ENCODE peak calls at places on chromosomes 3 and 15, in ten cellular contexts. F is right cardiac atrium; B is GM13976; I is AG09319; R is NCI-H510A; U is lower lobe of right lung; H is non-pigmented ciliary epithelial cell; O is T-helper 2 cell; D is WTC11; S is activated CD4-positive, alpha-beta T cell treated with anti-CD3 and anti-CD28 coated beads, Interleukin-2, amount 10 ng/mL, durations not matched to agents 7 days and 5 days. J is an unnamed sample.
A peak's percentile ranks its signal among the peaks of the same experiment; 100 is the strongest.

GRCh38 chr3:14077310-14077709 is 47.4 kb downstream of the CHCHD4 start:
- DNase-seq in F (no peak), B (no peak), I (no peak), R (no peak), U (no peak), H (no peak), O (no peak), D (no peak), S (no peak), J (no peak)

GRCh38 chr3:85790445-85791030 is 831.7 kb downstream of the CADM2 start:
- DNase-seq in F (no peak), B (no peak), I (no peak), R (no peak), U (no peak), H (no peak), O (no peak), D (no peak), S (no peak), J (no peak)

GRCh38 chr15:101167791-101168462 is 83.9 kb downstream of the CHSY1 start:
- DNase-seq in F (peak; percentile 91), B (no peak), I (no peak), R (no peak), U (peak; percentile 73), H (peak; percentile 74), O (no peak), D (no peak), S (peak; percentile 84), J (no peak)

GRCh38 chr15:39171944-39172368 is 408.9 kb upstream of the THBS1 start:
- DNase-seq in F (no peak), B (no peak), I (peak; percentile 93), R (peak; percentile 76), U (peak; percentile 52), H (peak; percentile 95), O (no peak), D (peak; percentile 63), S (no peak), J (peak; percentile 94)

GRCh38 chr3:156577731-156578130 is 22.8 kb upstream of the SSR3 start:
- DNase-seq in F (no peak), B (no peak), I (no peak), R (no peak), U (no peak), H (no peak), O (no peak), D (no peak), S (no peak), J (no peak)

GRCh38 chr3:184004483-184004882 is 13.2 kb downstream of the ABCC5 start:
- DNase-seq in F (no peak), B (no peak), I (no peak), R (no peak), U (no peak), H (no peak), O (no peak), D (no peak), S (no peak), J (no peak)

GRCh38 chr3:187022403-187023029 is 92.2 kb downstream of the ST6GAL1 start:
- DNase-seq in F (no peak), B (no peak), I (no peak), R (no peak), U (no peak), H (no peak), O (no peak), D (no peak), S (no peak), J (no peak)

GRCh38 chr15:77057650-77058049 is 13.3 kb downstream of the TSPAN3 start:
- DNase-seq in F (no peak), B (no peak), I (no peak), R (no peak), U (no peak), H (no peak), O (no peak), D (no peak), S (no peak), J (no peak)

GRCh38 chr15:88433046-88433685 is 34.0 kb downstream of the MRPL46 start:
- DNase-seq in F (no peak), B (no peak), I (no peak), R (no peak), U (no peak), H (no peak), O (no peak), D (no peak), S (no peak), J (no peak)

GRCh38 chr3:21766002-21766401 is 15.0 kb upstream of the ZNF385D start:
- DNase-seq in F (no peak), B (no peak), I (no peak), R (no peak), U (no peak), H (no peak), O (no peak), D (no peak), S (no peak), J (no peak)

GRCh38 chr3:108838411-108838810 is 15.8 kb downstream of the TRAT1 start:
- DNase-seq in F (no peak), B (no peak), I (no peak), R (no peak), U (no peak), H (no peak), O (no peak), D (no peak), S (peak; percentile 68), J (no peak)

GRCh38 chr3:106208979-106209378 is 340.2 kb upstream of the CBLB start:
- DNase-seq in F (no peak), B (no peak), I (no peak), R (no peak), U (no peak), H (no peak), O (no peak), D (no peak), S (no peak), J (peak; percentile 37)

GRCh38 chr3:95629802-95630201 is 1184.6 kb upstream of the EPHA6 start:
- DNase-seq in F (no peak), B (no peak), I (no peak), R (no peak), U (no peak), H (no peak), O (no peak), D (peak; percentile 11), S (no peak), J (no peak)